ENCODE peak calls at places on chromosome 1, in five cellular contexts. One of them, this sample, is unnamed.

GRCh38 chr1:117318011-117318410 is 49.2 kb upstream of the MAN1A2 start:
- DNase-seq in neuronal stem cell: no peak
- DNase-seq in mesendoderm: no peak
- DNase-seq in H1: no peak
- DNase-seq in IMR-90: no peak
- DNase-seq in this sample: no peak

GRCh38 chr1:51569284-51570062 is 47.4 kb upstream of the OSBPL9 start:
- DNase-seq in IMR-90: peak
- DNase-seq in mesendoderm: peak
- DNase-seq in H1: peak
- DNase-seq in neuronal stem cell: no peak
- DNase-seq in this sample: peak

GRCh38 chr1:198681247-198681646 is 42.4 kb downstream of the PTPRC start:
- DNase-seq in mesendoderm: no peak
- DNase-seq in H1: no peak
- DNase-seq in neuronal stem cell: no peak
- DNase-seq in IMR-90: peak
- DNase-seq in this sample: no peak

GRCh38 chr1:166908942-166909341 is 32.9 kb upstream of the TADA1 start:
- DNase-seq in neuronal stem cell: no peak
- DNase-seq in mesendoderm: no peak
- DNase-seq in H1: no peak
- DNase-seq in IMR-90: peak
- DNase-seq in this sample: no peak

GRCh38 chr1:111015222-111015621 is 51.5 kb upstream of the LRIF1 start:
- DNase-seq in mesendoderm: no peak
- DNase-seq in H1: no peak
- DNase-seq in IMR-90: no peak
- DNase-seq in neuronal stem cell: no peak
- DNase-seq in this sample: no peak

GRCh38 chr1:165843304-165843703 is 15.9 kb downstream of the UCK2 start:
- DNase-seq in mesendoderm: no peak
- DNase-seq in neuronal stem cell: no peak
- DNase-seq in H1: no peak
- DNase-seq in IMR-90: peak
- DNase-seq in this sample: no peak

GRCh38 chr1:45002650-45003645 is 8.2 kb downstream of the HECTD3 start:
- DNase-seq in mesendoderm: no peak
- DNase-seq in neuronal stem cell: no peak
- DNase-seq in IMR-90: no peak
- DNase-seq in H1: no peak
- DNase-seq in this sample: no peak

GRCh38 chr1:221543529-221544120 is 198.3 kb downstream of the DUSP10 start:
- DNase-seq in mesendoderm: peak
- DNase-seq in H1: no peak
- DNase-seq in IMR-90: peak
- DNase-seq in neuronal stem cell: no peak
- DNase-seq in this sample: no peak

GRCh38 chr1:21574464-21575151 is 65.4 kb downstream of the ALPL start:
- DNase-seq in neuronal stem cell: peak
- DNase-seq in IMR-90: no peak
- DNase-seq in mesendoderm: peak
- DNase-seq in H1: peak
- DNase-seq in this sample: peak

GRCh38 chr1:107687846-107688753 is 276.9 kb downstream of the VAV3 start:
- DNase-seq in mesendoderm: peak
- DNase-seq in H1: no peak
- DNase-seq in IMR-90: no peak
- DNase-seq in neuronal stem cell: no peak
- DNase-seq in this sample: no peak

GRCh38 chr1:215682232-215682631 is 115.1 kb downstream of the KCTD3 start:
- DNase-seq in neuronal stem cell: no peak
- DNase-seq in H1: no peak
- DNase-seq in IMR-90: peak
- DNase-seq in mesendoderm: no peak
- DNase-seq in this sample: no peak

GRCh38 chr1:207805841-207806421 is 54.1 kb downstream of the CD46 start:
- DNase-seq in H1: no peak
- DNase-seq in IMR-90: peak
- DNase-seq in mesendoderm: no peak
- DNase-seq in neuronal stem cell: no peak
- DNase-seq in this sample: no peak

GRCh38 chr1:8249838-8250237 is 68.1 kb upstream of the SLC45A1 start:
- DNase-seq in IMR-90: no peak
- DNase-seq in H1: no peak
- DNase-seq in mesendoderm: no peak
- DNase-seq in neuronal stem cell: no peak
- DNase-seq in this sample: no peak

GRCh38 chr1:19341201-19342076 is 29.3 kb downstream of the SLC66A1 start:
- DNase-seq in neuronal stem cell: peak
- DNase-seq in mesendoderm: peak
- DNase-seq in IMR-90: peak
- DNase-seq in H1: peak
- DNase-seq in this sample: peak

GRCh38 chr1:34928865-34929496 is 469 bp downstream of the DLGAP3 start:
- DNase-seq in H1: no peak
- DNase-seq in IMR-90: no peak
- DNase-seq in neuronal stem cell: no peak
- DNase-seq in mesendoderm: peak
- DNase-seq in this sample: no peak

GRCh38 chr1:228332797-228333738 is 73.6 kb downstream of the TRIM11 start:
- DNase-seq in H1: no peak
- DNase-seq in IMR-90: no peak
- DNase-seq in neuronal stem cell: no peak
- DNase-seq in mesendoderm: no peak
- DNase-seq in this sample: peak

GRCh38 chr1:41466146-41466545 is 18.3 kb downstream of the EDN2 start:
- DNase-seq in IMR-90: no peak
- DNase-seq in H1: no peak
- DNase-seq in mesendoderm: no peak
- DNase-seq in neuronal stem cell: no peak
- DNase-seq in this sample: no peak

GRCh38 chr1:151867785-151868403 is 14.4 kb upstream of the THEM5 start:
- DNase-seq in IMR-90: peak
- DNase-seq in mesendoderm: no peak
- DNase-seq in neuronal stem cell: no peak
- DNase-seq in H1: no peak
- DNase-seq in this sample: no peak

GRCh38 chr1:238608139-238608538 is 717.4 kb upstream of the ZP4 start:
- DNase-seq in mesendoderm: no peak
- DNase-seq in neuronal stem cell: no peak
- DNase-seq in H1: no peak
- DNase-seq in IMR-90: no peak
- DNase-seq in this sample: no peak

GRCh38 chr1:77014396-77014795 is 147.1 kb downstream of the ST6GALNAC5 start:
- DNase-seq in neuronal stem cell: no peak
- DNase-seq in H1: no peak
- DNase-seq in IMR-90: no peak
- DNase-seq in mesendoderm: peak
- DNase-seq in this sample: no peak

GRCh38 chr1:32888677-32889420 is 2.6 kb downstream of the HPCA start:
- DNase-seq in mesendoderm: no peak
- DNase-seq in H1: no peak
- DNase-seq in neuronal stem cell: no peak
- DNase-seq in IMR-90: no peak
- DNase-seq in this sample: no peak

GRCh38 chr1:229597877-229598276 is 28.0 kb downstream of the TAF5L start:
- DNase-seq in neuronal stem cell: no peak
- DNase-seq in IMR-90: peak
- DNase-seq in H1: no peak
- DNase-seq in mesendoderm: no peak
- DNase-seq in this sample: no peak

GRCh38 chr1:41658444-41659158 is 174.1 kb upstream of the EDN2 start:
- DNase-seq in mesendoderm: no peak
- DNase-seq in neuronal stem cell: no peak
- DNase-seq in IMR-90: no peak
- DNase-seq in H1: no peak
- DNase-seq in this sample: no peak

GRCh38 chr1:38964140-38964548 is 22.5 kb upstream of the RHBDL2 start:
- DNase-seq in H1: no peak
- DNase-seq in IMR-90: no peak
- DNase-seq in neuronal stem cell: no peak
- DNase-seq in mesendoderm: peak
- DNase-seq in this sample: no peak

GRCh38 chr1:18339161-18339560 is 141.6 kb upstream of the KLHDC7A start:
- DNase-seq in mesendoderm: no peak
- DNase-seq in neuronal stem cell: no peak
- DNase-seq in IMR-90: no peak
- DNase-seq in H1: no peak
- DNase-seq in this sample: no peak

GRCh38 chr1:160376525-160377131 is 9.8 kb downstream of the NHLH1 start:
- DNase-seq in mesendoderm: peak
- DNase-seq in H1: no peak
- DNase-seq in neuronal stem cell: peak
- DNase-seq in IMR-90: peak
- DNase-seq in this sample: peak
- H2BK5ac ChIP-seq in mesendoderm: no peak
- H2BK5ac ChIP-seq in H1: no peak
- H2BK5ac ChIP-seq in neuronal stem cell: no peak
- H2BK5ac ChIP-seq in IMR-90: no peak
- H2BK5ac ChIP-seq in this sample: no peak

GRCh38 chr1:208825305-208825704 is 581.1 kb upstream of the PLXNA2 start:
- DNase-seq in mesendoderm: no peak
- DNase-seq in IMR-90: no peak
- DNase-seq in H1: no peak
- DNase-seq in neuronal stem cell: no peak
- DNase-seq in this sample: no peak
- H3K9ac ChIP-seq in mesendoderm: no peak
- H3K9ac ChIP-seq in IMR-90: no peak
- H3K9ac ChIP-seq in H1: no peak
- H3K9ac ChIP-seq in neuronal stem cell: no peak
- H3K9ac ChIP-seq in this sample: no peak

DNA sequence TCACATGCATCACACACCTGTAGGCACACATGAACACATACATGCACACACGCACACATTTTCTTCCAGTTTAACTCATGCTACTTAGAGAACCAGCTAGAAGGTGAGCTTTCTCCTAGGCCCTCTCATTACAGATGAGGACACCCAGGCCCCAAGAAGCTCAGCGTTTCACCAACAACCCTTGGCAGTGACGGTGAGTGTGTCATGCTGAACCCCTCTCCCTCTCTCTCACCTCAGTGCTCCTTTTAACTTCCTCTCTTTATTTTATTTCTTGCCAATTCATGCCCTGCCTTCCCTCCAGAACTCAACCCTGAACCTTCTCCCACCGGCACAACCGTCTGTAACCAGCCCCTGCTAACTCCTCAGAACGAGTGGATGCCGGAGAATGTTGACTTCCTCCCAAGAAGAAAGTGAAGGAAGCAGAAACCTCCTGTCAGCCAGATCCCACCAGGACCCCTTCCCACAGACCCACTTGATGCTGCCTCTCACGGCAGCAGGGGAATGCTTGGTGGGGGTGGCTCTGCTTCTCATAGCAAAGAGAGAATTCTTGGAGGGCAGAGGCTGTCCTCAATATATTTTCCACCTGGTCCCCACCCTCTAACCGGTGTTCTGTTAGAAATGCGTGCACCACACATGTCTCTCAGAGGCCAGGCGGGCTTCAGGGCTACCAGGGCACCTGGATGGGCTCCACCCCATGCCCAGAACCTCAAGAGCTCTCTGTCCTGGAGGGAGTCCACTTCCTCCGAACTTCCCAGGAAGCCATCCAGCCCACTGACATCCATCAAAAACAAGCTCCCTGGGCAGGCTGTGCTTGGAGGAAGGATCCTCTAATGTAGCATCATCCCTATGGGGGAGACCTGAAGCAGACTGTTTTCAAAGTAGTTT is 134.0 kb downstream of the TOMM20 start:
- DNase-seq in neuronal stem cell: no peak
- DNase-seq in IMR-90: no peak
- DNase-seq in mesendoderm: no peak
- DNase-seq in H1: no peak
- DNase-seq in this sample: no peak
- H3K18ac ChIP-seq in neuronal stem cell: no peak
- H3K18ac ChIP-seq in IMR-90: no peak
- H3K18ac ChIP-seq in mesendoderm: no peak
- H3K18ac ChIP-seq in H1: no peak
- H3K18ac ChIP-seq in this sample: peak

DNA sequence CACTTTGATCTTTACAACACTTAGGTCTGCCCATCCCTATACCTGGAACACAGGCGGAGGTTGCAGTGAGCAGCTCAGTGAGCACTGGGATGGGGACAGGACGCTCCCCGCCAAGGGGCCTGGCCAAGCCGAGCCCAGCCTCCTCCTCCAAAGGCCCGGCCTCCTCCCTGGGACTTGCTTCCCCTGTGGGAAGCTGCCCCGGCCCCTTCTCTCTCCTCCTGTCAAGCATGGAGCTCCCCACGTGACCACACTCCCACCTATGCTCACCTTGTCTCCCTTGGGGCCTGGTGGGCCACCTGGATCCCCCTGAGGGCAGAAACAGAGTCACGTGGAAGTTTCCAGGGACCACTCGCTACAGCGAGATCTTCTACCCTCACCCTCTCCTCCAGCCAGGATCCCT is 12.9 kb downstream of the COL16A1 start:
- DNase-seq in H1: no peak
- DNase-seq in mesendoderm: no peak
- DNase-seq in IMR-90: no peak
- DNase-seq in neuronal stem cell: no peak
- DNase-seq in this sample: no peak
- H2BK5ac ChIP-seq in H1: no peak
- H2BK5ac ChIP-seq in mesendoderm: no peak
- H2BK5ac ChIP-seq in IMR-90: peak
- H2BK5ac ChIP-seq in neuronal stem cell: peak
- H2BK5ac ChIP-seq in this sample: no peak

DNA sequence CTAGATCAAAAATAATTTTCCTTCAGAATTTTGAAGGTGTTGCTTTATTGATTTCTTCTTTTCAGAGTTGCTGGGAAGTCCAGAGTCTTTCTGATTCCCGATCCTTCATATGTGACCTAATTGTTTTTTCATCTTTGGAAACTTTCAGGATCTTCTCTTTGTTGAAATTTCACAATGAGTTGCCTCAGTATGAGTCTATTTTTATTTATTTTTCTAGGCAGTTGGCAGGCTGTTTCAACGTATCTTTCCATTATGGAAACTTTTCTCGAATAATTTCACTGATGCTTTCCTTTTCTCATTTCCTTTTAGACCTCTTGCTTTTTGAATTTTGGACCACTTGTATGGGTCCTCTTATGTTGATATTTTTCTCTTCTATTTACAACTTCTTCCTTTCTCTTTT is 354.3 kb downstream of the TGFB2 start:
- DNase-seq in mesendoderm: no peak
- DNase-seq in IMR-90: peak
- DNase-seq in neuronal stem cell: no peak
- DNase-seq in H1: no peak
- DNase-seq in this sample: no peak
- H3K9ac ChIP-seq in mesendoderm: no peak
- H3K9ac ChIP-seq in IMR-90: no peak
- H3K9ac ChIP-seq in neuronal stem cell: no peak
- H3K9ac ChIP-seq in H1: no peak
- H3K9ac ChIP-seq in this sample: no peak